ENCODE peak calls at places on chromosomes 4 and X, in four cellular contexts. W is K562, L is WERI-Rb-1, U is AG04450. V is an unnamed sample.

GRCh38 chr4:147822128-147822527 is 90.2 kb downstream of the ARHGAP10 start:
- DNase-seq in W (no peak), U (no peak), L (no peak), V (no peak)

GRCh38 chr4:42216569-42216968 is 64.1 kb upstream of the BEND4 start:
- DNase-seq in L (no peak), W (no peak), U (no peak), V (no peak)

GRCh38 chr4:89379541-89380035 is 72.0 kb upstream of the GPRIN3 start:
- DNase-seq in L (no peak), U (no peak), W (no peak), V (no peak)

GRCh38 chr4:188127157-188127874 is 11.9 kb upstream of the TRIML1 start:
- DNase-seq in U (peak), W (no peak), L (no peak), V (peak)

GRCh38 chr4:176198316-176198903 is 3.0 kb upstream of the SPATA4 start:
- DNase-seq in L (no peak), W (no peak), U (no peak), V (no peak)

GRCh38 chrX:72316408-72317079 is 10.8 kb upstream of the CITED1 start:
- DNase-seq in L (no peak), U (no peak), W (no peak), V (no peak)

GRCh38 chr4:165379662-165380061 is 854 bp downstream of the CPE start:
- DNase-seq in W (no peak), U (no peak), L (peak), V (no peak)

GRCh38 chrX:2320580-2321327 is 180.0 kb downstream of the DHRSX start:
- DNase-seq in L (peak), W (no peak), U (peak), V (peak)

GRCh38 chr4:111854494-111855087 is 290.7 kb upstream of the FAM241A start:
- DNase-seq in U (peak), W (peak), L (peak), V (no peak)

GRCh38 chrX:105876658-105877057 is 54.3 kb downstream of the NRK start:
- DNase-seq in W (no peak), U (no peak), L (no peak), V (no peak)

GRCh38 chrX:11558972-11559371 is 106.7 kb downstream of the ARHGAP6 start:
- DNase-seq in W (peak), L (peak), U (no peak), V (no peak)

GRCh38 chr4:18012115-18012806 is 9.3 kb downstream of the LCORL start:
- DNase-seq in L (no peak), W (no peak), U (no peak), V (no peak)

GRCh38 chr4:177064724-177065394 is 244.8 kb upstream of the NEIL3 start:
- DNase-seq in U (no peak), L (no peak), W (no peak), V (no peak)

GRCh38 chrX:108261541-108262218 is 170.1 kb downstream of the ATG4A start:
- DNase-seq in L (no peak), U (peak), W (no peak), V (no peak)

GRCh38 chr4:48037117-48037462 is 20.5 kb downstream of the NIPAL1 start:
- DNase-seq in U (no peak), L (no peak), W (no peak), V (no peak)
- TF ChIP-seq CTCF in U (no peak), L (no peak), W (no peak), V (no peak)

DNA sequence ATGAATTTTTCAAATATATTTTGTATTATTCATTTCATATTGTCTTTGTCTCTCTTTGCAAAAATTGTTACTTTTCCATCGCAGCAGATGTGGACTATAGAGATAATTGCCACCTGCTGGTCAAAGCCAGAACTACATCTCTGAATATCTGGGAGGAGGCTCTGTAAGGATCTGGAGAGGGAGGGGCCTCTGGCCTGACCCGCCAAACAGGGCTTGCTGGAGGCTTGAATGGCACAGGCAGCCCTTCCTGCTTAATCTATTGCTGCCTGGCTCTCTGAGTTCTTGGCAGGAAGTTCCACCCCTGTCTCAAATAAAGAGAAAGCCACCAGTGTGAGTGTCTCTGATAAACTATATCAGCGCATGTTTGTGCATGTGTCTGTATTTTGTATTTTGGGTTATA is 132.4 kb downstream of the ZMAT1 start:
- DNase-seq in W (peak), U (peak), L (peak), V (peak)
- H3K4me3 ChIP-seq in W (no peak), U (peak), L (peak), V (peak)

GRCh38 chrX:15930585-15930984 is 76.0 kb upstream of the AP1S2 start:
- DNase-seq in U (peak), L (no peak), W (no peak), V (no peak)
- TF ChIP-seq CTCF in U (peak), L (no peak), W (no peak), V (peak)

DNA sequence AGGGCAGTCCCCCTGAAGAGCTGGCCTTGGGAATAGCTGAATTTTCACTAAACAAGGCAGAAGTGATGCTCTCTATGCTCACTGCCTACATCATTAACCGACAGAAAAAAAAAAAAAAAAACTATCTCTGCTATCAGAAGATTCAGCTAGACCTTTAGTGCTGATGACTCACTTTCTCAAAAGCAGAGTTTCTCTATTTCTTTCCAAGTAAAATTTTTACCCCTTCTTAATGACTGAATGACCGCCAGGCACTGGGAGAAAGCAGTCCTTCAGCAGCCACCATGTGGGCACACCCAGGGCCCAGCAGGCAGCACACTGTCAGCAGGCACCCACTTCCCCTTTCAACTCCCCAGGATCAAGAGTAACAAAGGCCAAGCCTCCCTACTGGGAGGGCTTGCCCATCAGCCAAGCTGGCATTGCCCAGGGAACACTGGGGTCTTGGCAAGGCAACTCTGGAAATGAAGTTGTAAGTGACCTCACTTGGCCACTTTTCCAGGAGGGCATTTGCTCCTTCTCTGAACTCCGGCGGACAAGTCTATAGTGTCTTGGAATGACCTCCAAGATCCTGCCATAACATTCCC is 201.9 kb upstream of the MAMLD1 start:
- DNase-seq in W (no peak), U (no peak), L (no peak), V (no peak)
- H3K4me3 ChIP-seq in W (no peak), U (no peak), L (no peak), V (no peak)

GRCh38 chr4:120809518-120809917 is 113.0 kb downstream of the PRDM5 start:
- DNase-seq in W (no peak), U (no peak), L (no peak), V (no peak)
- TF ChIP-seq CTCF in W (no peak), U (peak), L (peak), V (peak)

DNA sequence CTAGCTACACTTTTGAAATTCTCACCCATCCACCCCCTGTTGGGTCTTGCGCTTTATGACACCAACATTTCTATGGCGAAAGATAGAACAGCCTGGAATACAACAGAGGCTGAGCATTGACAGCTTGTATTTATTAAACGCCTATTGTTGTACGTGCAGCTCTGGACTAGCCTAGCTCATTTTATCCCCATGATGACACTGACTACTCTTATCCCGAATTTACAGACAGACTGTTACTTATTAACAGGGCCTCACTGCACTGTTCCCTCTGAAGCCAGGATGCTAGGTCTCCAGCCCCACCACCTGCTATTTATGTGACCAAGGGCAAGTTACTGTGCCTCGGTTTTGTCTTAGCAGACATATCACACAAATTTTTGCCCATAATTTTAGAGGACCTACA is 1.0 kb upstream of the RFC1 start:
- DNase-seq in L (no peak), U (no peak), W (no peak), V (peak)
- H3K4me3 ChIP-seq in L (no peak), U (no peak), W (no peak), V (peak)

DNA sequence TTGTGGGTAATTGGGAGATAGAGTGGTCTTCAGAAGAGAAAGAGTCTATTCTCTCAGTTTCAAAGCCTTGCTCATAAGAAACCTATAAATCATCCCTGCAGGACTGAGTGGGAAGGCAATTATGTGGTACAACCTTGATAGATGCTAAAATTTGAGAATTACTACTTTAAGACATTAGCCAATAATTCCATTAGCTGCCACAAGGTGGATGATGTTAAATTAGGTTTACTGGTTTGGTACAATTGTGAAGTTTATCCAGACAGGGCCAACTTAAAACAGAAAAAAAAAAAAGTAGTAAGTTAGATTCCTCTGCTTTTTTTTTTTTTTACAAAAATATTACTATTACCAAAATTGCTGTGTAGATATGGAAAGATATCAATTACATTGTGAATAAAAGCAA is 73.2 kb upstream of the AMOT start:
- DNase-seq in W (no peak), L (no peak), U (no peak), V (no peak)
- TF ChIP-seq CTCF in W (no peak), L (no peak), U (no peak), V (no peak)

GRCh38 chrX:39689374-39690104 is 408.2 kb downstream of the BCOR start:
- DNase-seq in L (no peak), W (no peak), U (no peak), V (no peak)

GRCh38 chrX:39691724-39692123 is 406.0 kb downstream of the BCOR start:
- DNase-seq in U (no peak), W (no peak), L (no peak), V (no peak)

GRCh38 chrX:39690541-39691415 is 407.0 kb downstream of the BCOR start:
- DNase-seq in L (no peak), U (no peak), W (no peak), V (no peak)

GRCh38 chrX:39688219-39688575 is 409.6 kb downstream of the BCOR start:
- DNase-seq in W (no peak), U (no peak), L (no peak), V (no peak)

GRCh38 chrX:39688576-39689373 is 409.0 kb downstream of the BCOR start:
- DNase-seq in U (no peak), L (peak), W (peak), V (no peak)
- H3K4me3 ChIP-seq in U (peak), L (peak), W (peak), V (peak)

GRCh38 chr4:65089666-65090065 is 580.6 kb downstream of the EPHA5 start:
- DNase-seq in U (no peak), L (no peak), W (no peak), V (no peak)
- TF ChIP-seq CTCF in U (no peak), L (peak), W (no peak), V (peak)

DNA sequence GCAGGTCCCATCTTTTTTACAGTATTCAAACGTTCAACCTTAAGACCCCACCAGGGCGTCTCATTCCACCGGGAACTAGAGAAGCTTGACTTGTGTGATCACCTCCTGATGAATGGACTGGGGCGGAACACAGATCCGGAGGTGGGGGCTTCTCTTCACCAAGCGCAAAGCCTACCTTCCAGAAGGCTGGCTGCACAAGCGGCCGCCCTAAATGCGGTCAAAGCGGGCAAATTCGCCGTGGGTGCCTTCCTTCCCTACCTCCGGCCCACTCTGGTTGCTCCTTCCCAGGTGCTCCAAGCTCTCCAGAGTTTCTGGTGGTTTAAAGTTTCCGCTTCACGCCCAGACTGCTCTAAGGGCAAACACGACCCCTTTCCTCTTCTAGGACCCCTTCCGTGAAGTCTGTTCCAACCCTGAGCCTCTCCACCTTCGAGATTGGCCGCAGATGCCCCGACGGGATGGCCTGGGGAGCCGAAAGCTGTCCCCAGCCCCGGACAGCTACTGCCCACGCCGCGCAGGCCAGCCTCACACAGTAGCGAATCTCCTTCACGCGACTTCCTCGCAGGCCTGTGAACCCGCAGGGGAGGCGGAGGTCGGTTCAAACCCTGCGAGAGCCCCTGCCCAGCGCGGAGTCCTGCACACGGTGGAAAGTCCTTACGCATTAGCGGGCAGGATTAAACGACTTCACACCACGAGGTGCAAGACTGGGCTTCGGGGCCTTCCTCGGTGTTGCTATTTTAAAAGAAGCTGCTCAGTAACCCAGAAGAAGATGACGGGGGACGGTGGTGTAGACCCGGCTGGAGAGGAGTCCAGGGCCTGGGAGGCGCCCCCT is 1.6 kb upstream of the WWC2 start:
- DNase-seq in W (no peak), L (no peak), U (no peak), V (no peak)
- H3K4me3 ChIP-seq in W (peak), L (no peak), U (peak), V (peak)

V was measured in epithelial cell of proximal tubule.